ENCODE peak calls at places on chromosomes 1 and 21, in five cellular contexts. One of them, this sample, is unnamed.

GRCh38 chr21:38474124-38474523 is 24.2 kb downstream of the ERG start:
- DNase-seq in fibroblast of mammary gland: no peak
- DNase-seq in astrocyte: no peak
- DNase-seq in BJ: no peak
- DNase-seq in DND-41: no peak
- DNase-seq in this sample: no peak

GRCh38 chr1:114094303-114094663 is 59.4 kb downstream of the SYT6 start:
- DNase-seq in astrocyte: peak
- DNase-seq in BJ: no peak
- DNase-seq in DND-41: no peak
- DNase-seq in fibroblast of mammary gland: peak
- DNase-seq in this sample: no peak

GRCh38 chr1:22641906-22642636 is 1.4 kb upstream of the C1QC start:
- DNase-seq in astrocyte: peak
- DNase-seq in BJ: no peak
- DNase-seq in DND-41: peak
- DNase-seq in fibroblast of mammary gland: peak
- DNase-seq in this sample: peak

GRCh38 chr1:246198141-246198820 is 308.8 kb downstream of the SMYD3 start:
- DNase-seq in astrocyte: no peak
- DNase-seq in BJ: no peak
- DNase-seq in DND-41: no peak
- DNase-seq in fibroblast of mammary gland: no peak
- DNase-seq in this sample: no peak

GRCh38 chr1:117559985-117560384 is 45.9 kb upstream of the TENT5C start:
- DNase-seq in astrocyte: no peak
- DNase-seq in BJ: no peak
- DNase-seq in DND-41: no peak
- DNase-seq in fibroblast of mammary gland: no peak
- DNase-seq in this sample: no peak

GRCh38 chr1:229641306-229641705 is 15.3 kb downstream of the URB2 start:
- DNase-seq in astrocyte: no peak
- DNase-seq in BJ: no peak
- DNase-seq in DND-41: no peak
- DNase-seq in fibroblast of mammary gland: no peak
- DNase-seq in this sample: no peak

GRCh38 chr1:207277241-207277640 is 44.2 kb upstream of the CD55 start:
- DNase-seq in BJ: no peak
- DNase-seq in DND-41: no peak
- DNase-seq in astrocyte: no peak
- DNase-seq in fibroblast of mammary gland: no peak
- DNase-seq in this sample: no peak

GRCh38 chr1:116769561-116769977 is 15.3 kb downstream of the CD2 start:
- DNase-seq in astrocyte: peak
- DNase-seq in DND-41: peak
- DNase-seq in BJ: no peak
- DNase-seq in fibroblast of mammary gland: peak
- DNase-seq in this sample: peak

GRCh38 chr21:35926003-35926541 is 134.3 kb downstream of the SETD4 start:
- DNase-seq in BJ: no peak
- DNase-seq in DND-41: no peak
- DNase-seq in fibroblast of mammary gland: no peak
- DNase-seq in astrocyte: no peak
- DNase-seq in this sample: no peak

GRCh38 chr1:153231363-153231762 is 14.0 kb downstream of the PRR9 start:
- DNase-seq in BJ: no peak
- DNase-seq in DND-41: no peak
- DNase-seq in fibroblast of mammary gland: no peak
- DNase-seq in astrocyte: no peak
- DNase-seq in this sample: no peak

GRCh38 chr1:42822833-42823392 is 5.7 kb upstream of the SVBP start:
- DNase-seq in DND-41: no peak
- DNase-seq in astrocyte: peak
- DNase-seq in BJ: peak
- DNase-seq in fibroblast of mammary gland: peak
- DNase-seq in this sample: peak

GRCh38 chr1:232011961-232012360 is 385.4 kb downstream of the DISC1 start:
- DNase-seq in astrocyte: peak
- DNase-seq in DND-41: no peak
- DNase-seq in fibroblast of mammary gland: peak
- DNase-seq in BJ: no peak
- DNase-seq in this sample: peak

GRCh38 chr1:156426015-156426414 is 57.0 kb downstream of the RHBG start:
- DNase-seq in astrocyte: no peak
- DNase-seq in DND-41: no peak
- DNase-seq in fibroblast of mammary gland: no peak
- DNase-seq in BJ: no peak
- DNase-seq in this sample: no peak

GRCh38 chr1:201559679-201560162 is 20.8 kb downstream of the NAV1 start:
- DNase-seq in BJ: no peak
- DNase-seq in fibroblast of mammary gland: peak
- DNase-seq in DND-41: peak
- DNase-seq in astrocyte: peak
- DNase-seq in this sample: peak

GRCh38 chr21:15138475-15138874 is 73.7 kb upstream of the NRIP1 start:
- DNase-seq in fibroblast of mammary gland: no peak
- DNase-seq in DND-41: peak
- DNase-seq in BJ: no peak
- DNase-seq in astrocyte: no peak
- DNase-seq in this sample: no peak

GRCh38 chr1:85109475-85109874 is 61.2 kb upstream of the MCOLN3 start:
- DNase-seq in DND-41: peak
- DNase-seq in fibroblast of mammary gland: peak
- DNase-seq in BJ: peak
- DNase-seq in astrocyte: peak
- DNase-seq in this sample: peak

GRCh38 chr1:201713093-201713810 is 115.7 kb upstream of the IPO9 start:
- DNase-seq in DND-41: no peak
- DNase-seq in astrocyte: peak
- DNase-seq in fibroblast of mammary gland: peak
- DNase-seq in BJ: peak
- DNase-seq in this sample: peak

GRCh38 chr21:45120975-45121374 is 46.6 kb downstream of the ADARB1 start:
- DNase-seq in astrocyte: no peak
- DNase-seq in fibroblast of mammary gland: no peak
- DNase-seq in BJ: no peak
- DNase-seq in DND-41: no peak
- DNase-seq in this sample: no peak

GRCh38 chr1:91569411-91570104 is 68.9 kb downstream of the CDC7 start:
- DNase-seq in BJ: peak
- DNase-seq in astrocyte: peak
- DNase-seq in fibroblast of mammary gland: peak
- DNase-seq in DND-41: no peak
- DNase-seq in this sample: peak

GRCh38 chr1:237570530-237570929 is 320.2 kb downstream of the ZP4 start:
- DNase-seq in fibroblast of mammary gland: no peak
- DNase-seq in BJ: no peak
- DNase-seq in DND-41: no peak
- DNase-seq in astrocyte: no peak
- DNase-seq in this sample: no peak

GRCh38 chr1:207205613-207206009 is 101.6 kb downstream of the C4BPA start:
- DNase-seq in astrocyte: no peak
- DNase-seq in fibroblast of mammary gland: no peak
- DNase-seq in DND-41: no peak
- DNase-seq in BJ: no peak
- DNase-seq in this sample: no peak

GRCh38 chr1:94709891-94710581 is 110.1 kb upstream of the SLC44A3 start:
- DNase-seq in BJ: no peak
- DNase-seq in astrocyte: peak
- DNase-seq in fibroblast of mammary gland: peak
- DNase-seq in DND-41: no peak
- DNase-seq in this sample: no peak

GRCh38 chr1:179080866-179081695 is 789 bp upstream of the TOR3A start:
- DNase-seq in astrocyte: no peak
- DNase-seq in BJ: no peak
- DNase-seq in fibroblast of mammary gland: no peak
- DNase-seq in DND-41: no peak
- DNase-seq in this sample: no peak

GRCh38 chr1:24105368-24106160 is 6.4 kb downstream of the MYOM3 start:
- DNase-seq in DND-41: no peak
- DNase-seq in astrocyte: no peak
- DNase-seq in fibroblast of mammary gland: no peak
- DNase-seq in BJ: no peak
- DNase-seq in this sample: no peak

GRCh38 chr1:222465211-222466041 is 82.5 kb downstream of the HHIPL2 start:
- DNase-seq in fibroblast of mammary gland: peak
- DNase-seq in astrocyte: peak
- DNase-seq in BJ: peak
- DNase-seq in DND-41: peak
- DNase-seq in this sample: peak

GRCh38 chr21:38773108-38774061 is 32.3 kb upstream of the ETS2 start:
- DNase-seq in fibroblast of mammary gland: peak
- DNase-seq in BJ: peak
- DNase-seq in DND-41: no peak
- DNase-seq in astrocyte: peak
- DNase-seq in this sample: peak

GRCh38 chr1:156922986-156923564 is 2.6 kb downstream of the LRRC71 start:
- DNase-seq in astrocyte: no peak
- DNase-seq in BJ: no peak
- DNase-seq in DND-41: no peak
- DNase-seq in fibroblast of mammary gland: no peak
- DNase-seq in this sample: no peak

GRCh38 chr1:168905631-168906030 is 176.6 kb upstream of the DPT start:
- DNase-seq in DND-41: no peak
- DNase-seq in astrocyte: no peak
- DNase-seq in fibroblast of mammary gland: no peak
- DNase-seq in BJ: no peak
- DNase-seq in this sample: no peak

GRCh38 chr1:241749041-241749798 is 97.1 kb downstream of the WDR64 start:
- DNase-seq in BJ: peak
- DNase-seq in astrocyte: peak
- DNase-seq in DND-41: no peak
- DNase-seq in fibroblast of mammary gland: peak
- DNase-seq in this sample: peak

DNA sequence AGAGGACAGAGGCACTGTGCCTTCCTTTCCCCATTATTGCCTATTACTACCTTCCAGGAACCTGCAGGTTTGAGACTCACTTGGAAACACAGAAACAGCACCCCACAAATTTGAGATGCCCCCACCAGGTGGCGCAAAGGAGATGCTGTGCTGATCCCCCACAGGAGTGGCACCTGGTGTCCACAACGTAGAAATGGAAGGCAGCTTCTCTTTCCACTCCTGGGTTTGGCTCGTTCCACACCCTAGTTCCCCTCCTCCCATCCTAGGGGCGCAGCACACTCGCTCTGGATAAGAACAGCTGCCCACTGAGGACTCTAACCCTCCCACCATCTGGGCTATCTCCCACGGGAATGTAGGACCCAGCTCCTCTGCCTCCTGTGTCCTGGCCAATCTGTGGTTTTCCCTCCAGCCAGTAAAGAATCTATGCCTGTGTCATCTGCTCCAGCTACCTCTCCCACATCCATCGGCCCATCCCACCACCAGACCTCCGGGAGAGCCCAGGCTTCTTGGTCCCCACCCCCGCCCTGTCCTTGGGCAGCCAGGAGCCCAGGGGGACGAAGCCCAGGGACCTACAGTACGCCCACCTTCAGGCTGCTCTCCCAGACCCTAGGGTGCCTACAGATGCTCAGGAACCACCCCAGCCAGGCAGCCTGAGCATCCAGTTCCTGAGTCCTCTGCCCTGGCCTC is 663 bp downstream of the THBS3 start:
- DNase-seq in DND-41: peak
- DNase-seq in astrocyte: peak
- DNase-seq in fibroblast of mammary gland: peak
- DNase-seq in BJ: no peak
- DNase-seq in this sample: peak
- H3K4me3 ChIP-seq in DND-41: no peak
- H3K4me3 ChIP-seq in astrocyte: peak
- H3K4me3 ChIP-seq in fibroblast of mammary gland: peak
- H3K4me3 ChIP-seq in BJ: peak
- H3K4me3 ChIP-seq in this sample: peak

GRCh38 chr1:18820791-18821641 is 38.4 kb downstream of the TAS1R2 start:
- DNase-seq in DND-41: peak
- DNase-seq in fibroblast of mammary gland: peak
- DNase-seq in BJ: no peak
- DNase-seq in astrocyte: peak
- DNase-seq in this sample: peak
- TF ChIP-seq CTCF in DND-41: peak
- TF ChIP-seq CTCF in fibroblast of mammary gland: peak
- TF ChIP-seq CTCF in BJ: peak
- TF ChIP-seq CTCF in astrocyte: peak
- TF ChIP-seq CTCF in this sample: peak

DNA sequence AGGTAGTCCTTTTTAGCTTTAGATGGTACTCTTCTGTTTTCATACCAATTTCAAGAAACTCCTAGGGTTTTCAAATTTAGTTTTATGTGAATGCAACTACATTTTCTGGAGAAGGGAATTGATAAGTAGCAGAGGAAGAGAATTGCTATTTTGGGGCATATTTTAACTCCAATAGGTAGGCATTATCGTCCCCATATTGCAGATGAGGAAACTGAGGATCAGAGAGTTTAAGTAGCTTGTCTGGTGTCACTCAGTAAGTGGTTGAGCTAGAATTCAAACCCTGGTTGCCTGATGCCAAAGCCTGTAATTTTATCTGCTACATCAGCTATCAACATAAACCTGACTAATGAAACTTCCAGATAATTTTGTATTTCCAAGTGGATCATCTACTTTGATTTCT is 1.9 kb downstream of the NFYC start:
- DNase-seq in fibroblast of mammary gland: no peak
- DNase-seq in astrocyte: no peak
- DNase-seq in DND-41: no peak
- DNase-seq in BJ: no peak
- DNase-seq in this sample: no peak
- H3K4me3 ChIP-seq in fibroblast of mammary gland: no peak
- H3K4me3 ChIP-seq in astrocyte: no peak
- H3K4me3 ChIP-seq in DND-41: peak
- H3K4me3 ChIP-seq in BJ: no peak
- H3K4me3 ChIP-seq in this sample: no peak

DNA sequence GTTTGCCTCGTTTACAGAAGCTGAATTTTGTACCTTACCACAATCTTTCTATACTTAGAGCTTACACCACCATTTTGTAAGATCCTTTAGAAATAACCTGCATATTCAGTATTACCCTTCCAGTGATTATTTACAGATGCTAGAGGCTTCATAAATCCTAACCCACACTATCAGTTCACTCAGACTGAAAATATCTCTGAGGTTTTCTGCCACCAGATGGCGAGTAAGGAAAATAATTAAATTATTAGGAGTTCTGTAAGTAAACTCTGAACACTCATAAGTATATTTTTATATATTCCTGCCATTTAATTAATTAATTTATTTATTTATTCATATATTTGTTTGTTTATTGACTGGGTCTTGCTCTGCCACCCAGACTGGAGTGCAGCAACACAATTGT is 1635.2 kb downstream of the PLA2G4A start:
- DNase-seq in BJ: no peak
- DNase-seq in astrocyte: no peak
- DNase-seq in DND-41: no peak
- DNase-seq in fibroblast of mammary gland: no peak
- DNase-seq in this sample: no peak
- TF ChIP-seq CTCF in BJ: no peak
- TF ChIP-seq CTCF in astrocyte: no peak
- TF ChIP-seq CTCF in DND-41: no peak
- TF ChIP-seq CTCF in fibroblast of mammary gland: no peak
- TF ChIP-seq CTCF in this sample: no peak

This sample was measured in fibroblast of pulmonary artery.